ENCODE peak calls at places on chromosomes 13 and 19, in four cellular contexts. G, L, C and A are unnamed samples. For H3K4me1 and H3K9me3, the result is how much of the 10 kb centered on the place peaks cover.

GRCh38 chr19:34366670-34367423 is 1.9 kb downstream of the GPI start:
- DNase-seq in C (no peak), L (no peak), G (no peak), A (no peak)

GRCh38 chr19:39870171-39870971 is 24.2 kb upstream of the FBL start:
- DNase-seq in L (peak), G (no peak), C (no peak), A (no peak)

GRCh38 chr13:44373601-44374347 is at the start of gene SERP2:
- DNase-seq in C (no peak), L (peak), G (peak), A (no peak)

GRCh38 chr13:113968463-113969310 is 5.2 kb downstream of the C13orf46 start:
- DNase-seq in C (no peak), G (no peak), L (no peak), A (no peak)

GRCh38 chr13:113488283-113488682 is 2.2 kb downstream of the DCUN1D2 start:
- DNase-seq in C (no peak), L (no peak), G (no peak), A (no peak)

GRCh38 chr13:33351324-33351723 is 65.8 kb upstream of the STARD13 start:
- DNase-seq in L (no peak), C (no peak), G (no peak), A (no peak)

GRCh38 chr19:2600914-2601870 is 101.3 kb downstream of the GNG7 start:
- DNase-seq in L (no peak), G (no peak), C (no peak), A (no peak)

GRCh38 chr13:112756967-112757758 is 67.3 kb downstream of the ATP11A start:
- DNase-seq in C (no peak), L (peak), G (no peak), A (no peak)

DNA sequence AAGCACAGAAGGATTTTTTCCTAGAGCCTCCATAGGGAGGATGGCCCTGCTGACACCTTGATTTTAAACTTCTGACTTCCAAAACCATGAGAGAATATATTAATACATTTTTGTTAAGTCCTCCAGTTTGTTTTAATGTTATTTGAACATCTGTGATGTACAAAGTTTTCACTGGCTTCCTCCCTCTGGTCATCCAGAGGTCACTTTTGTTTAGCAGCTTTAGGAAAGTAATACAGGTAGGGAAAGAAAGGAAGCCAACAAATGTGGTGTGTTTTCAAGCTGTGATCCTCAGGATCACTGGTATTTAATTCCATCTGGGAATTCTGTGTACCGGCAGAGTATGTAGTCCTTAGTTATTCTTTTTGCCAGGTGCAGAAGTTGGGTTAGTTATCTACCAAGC is 488.8 kb upstream of the ATXN8OS start:
- DNase-seq in L (no peak), G (no peak), C (no peak), A (no peak)
- TF ChIP-seq EZH2phosphoT487 in L (no peak), G (no peak), C (no peak), A (no peak)

GRCh38 chr19:46979103-46979769 is 40.4 kb upstream of the NPAS1 start:
- DNase-seq in C (no peak), L (no peak), G (no peak), A (no peak)
- H3K4me1 ChIP-seq in C (under half), L (under half), G (under half), A (under half)

GRCh38 chr19:54644056-54644455 is 13.8 kb downstream of the LILRB1 start:
- DNase-seq in G (no peak), L (no peak), C (no peak), A (no peak)

GRCh38 chr19:54646331-54646841 is 16.1 kb downstream of the LILRB1 start:
- DNase-seq in G (no peak), C (no peak), L (no peak), A (no peak)

GRCh38 chr19:54650108-54650666 is 12.6 kb upstream of the LILRB4 start:
- DNase-seq in C (no peak), G (no peak), L (no peak), A (no peak)

GRCh38 chr19:54653181-54653809 is 9.5 kb upstream of the LILRB4 start:
- DNase-seq in L (no peak), C (peak), G (peak), A (peak)

GRCh38 chr19:54648129-54648528 is 14.7 kb upstream of the LILRB4 start:
- DNase-seq in G (no peak), C (no peak), L (no peak), A (no peak)
- H3K9me3 ChIP-seq in G (under half), C (under half), L (under half), A (under half)

GRCh38 chr19:4830332-4830731 is 1.2 kb downstream of the TICAM1 start:
- DNase-seq in L (no peak), C (no peak), G (no peak), A (no peak)

GRCh38 chr19:4830768-4831265 is 695 bp downstream of the TICAM1 start:
- DNase-seq in L (no peak), C (peak), G (no peak), A (no peak)

GRCh38 chr19:4831351-4832340 is at the start of gene TICAM1:
- DNase-seq in C (peak), L (no peak), G (peak), A (peak)

GRCh38 chr19:4832776-4833175 is 1.3 kb upstream of the TICAM1 start:
- DNase-seq in L (no peak), C (no peak), G (no peak), A (no peak)

DNA sequence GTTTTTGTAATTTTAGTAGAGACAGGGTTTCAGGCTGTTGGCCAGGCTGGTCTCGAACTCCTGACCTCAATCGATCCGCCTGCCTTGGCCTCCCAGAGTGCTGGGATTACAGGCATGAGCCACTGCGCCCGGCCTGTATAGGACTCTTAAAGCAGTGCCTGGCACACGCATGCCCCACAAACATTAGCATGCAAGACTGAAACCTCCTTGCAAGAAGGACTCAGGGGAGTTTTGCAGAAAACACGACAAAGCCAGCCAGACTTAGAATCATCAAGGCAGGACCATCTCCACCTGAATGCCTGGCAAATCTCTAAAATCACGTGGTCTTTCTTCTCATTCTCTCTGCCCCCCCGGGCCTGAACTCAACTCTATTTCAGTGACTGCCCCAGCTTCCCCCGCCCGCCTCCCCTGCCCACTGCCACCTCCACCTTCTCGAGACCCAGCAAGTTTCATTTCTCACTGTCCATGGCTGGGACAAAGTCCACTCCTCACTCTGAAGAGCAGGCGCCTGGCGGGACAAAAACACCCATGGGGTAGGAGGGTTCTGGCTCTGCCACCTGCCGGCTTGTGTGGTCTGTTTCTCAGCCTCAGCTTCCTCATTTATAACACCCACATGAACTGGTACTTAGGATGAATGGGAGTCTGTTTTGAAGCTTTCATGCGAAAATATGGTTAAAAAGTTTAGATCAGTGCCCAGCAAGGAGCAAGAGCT is 2.4 kb downstream of the TICAM1 start:
- DNase-seq in C (peak), L (no peak), G (no peak), A (no peak)
- TF ChIP-seq EZH2phosphoT487 in C (no peak), L (no peak), G (no peak), A (no peak)